ENCODE peak calls at places on chromosomes 3 and 15, in four cellular contexts. One of them, this sample, is unnamed. For H3K4me1, the result is how much of the 10 kb centered on the place peaks cover.

GRCh38 chr3:42822828-42823227 is 13.6 kb downstream of the ACKR2 start:
- DNase-seq in H9: no peak
- DNase-seq in IMR-90: peak
- DNase-seq in mesenchymal stem cell: no peak
- DNase-seq in this sample: no peak

GRCh38 chr3:39804951-39805350 is 4.5 kb upstream of the MYRIP start:
- DNase-seq in H9: no peak
- DNase-seq in IMR-90: no peak
- DNase-seq in mesenchymal stem cell: no peak
- DNase-seq in this sample: no peak

GRCh38 chr3:193826126-193826795 is 233.3 kb downstream of the OPA1 start:
- DNase-seq in H9: no peak
- DNase-seq in IMR-90: peak
- DNase-seq in mesenchymal stem cell: peak
- DNase-seq in this sample: no peak

GRCh38 chr15:79073336-79073735 is 17.2 kb downstream of the RASGRF1 start:
- DNase-seq in H9: no peak
- DNase-seq in IMR-90: no peak
- DNase-seq in mesenchymal stem cell: no peak
- DNase-seq in this sample: no peak

GRCh38 chr15:58227706-58228543 is 89.7 kb downstream of the AQP9 start:
- DNase-seq in H9: peak
- DNase-seq in IMR-90: peak
- DNase-seq in mesenchymal stem cell: peak
- DNase-seq in this sample: peak

GRCh38 chr3:81419196-81419595 is 342.2 kb downstream of the GBE1 start:
- DNase-seq in H9: no peak
- DNase-seq in IMR-90: peak
- DNase-seq in mesenchymal stem cell: peak
- DNase-seq in this sample: no peak

GRCh38 chr3:38560996-38561717 is 65.0 kb downstream of the EXOG start:
- DNase-seq in H9: peak
- DNase-seq in IMR-90: no peak
- DNase-seq in mesenchymal stem cell: no peak
- DNase-seq in this sample: no peak

GRCh38 chr3:80997622-80998021 is 763.8 kb downstream of the GBE1 start:
- DNase-seq in H9: no peak
- DNase-seq in IMR-90: no peak
- DNase-seq in mesenchymal stem cell: no peak
- DNase-seq in this sample: no peak

GRCh38 chr3:185658504-185658912 is 72.4 kb downstream of the SENP2 start:
- DNase-seq in H9: no peak
- DNase-seq in IMR-90: peak
- DNase-seq in mesenchymal stem cell: peak
- DNase-seq in this sample: no peak

GRCh38 chr3:38626171-38626570 is 23.3 kb downstream of the SCN5A start:
- DNase-seq in H9: no peak
- DNase-seq in IMR-90: no peak
- DNase-seq in mesenchymal stem cell: no peak
- DNase-seq in this sample: no peak

GRCh38 chr3:178048768-178049167 is 487.5 kb upstream of the KCNMB2 start:
- DNase-seq in H9: no peak
- DNase-seq in IMR-90: peak
- DNase-seq in mesenchymal stem cell: no peak
- DNase-seq in this sample: no peak

GRCh38 chr15:42784705-42785104 is 47.8 kb upstream of the CDAN1 start:
- DNase-seq in H9: no peak
- DNase-seq in IMR-90: no peak
- DNase-seq in mesenchymal stem cell: no peak
- DNase-seq in this sample: no peak

GRCh38 chr15:58383876-58384275 is 47.9 kb upstream of the LIPC start:
- DNase-seq in H9: peak
- DNase-seq in IMR-90: no peak
- DNase-seq in mesenchymal stem cell: no peak
- DNase-seq in this sample: no peak

GRCh38 chr3:48694610-48695051 is 8.9 kb upstream of the NCKIPSD start:
- DNase-seq in H9: no peak
- DNase-seq in IMR-90: peak
- DNase-seq in mesenchymal stem cell: peak
- DNase-seq in this sample: peak

GRCh38 chr15:100810229-100810628 is 69.4 kb upstream of the ALDH1A3 start:
- DNase-seq in H9: no peak
- DNase-seq in IMR-90: no peak
- DNase-seq in mesenchymal stem cell: no peak
- DNase-seq in this sample: no peak

GRCh38 chr15:101389362-101389761 is 94.3 kb upstream of the SNRPA1 start:
- DNase-seq in H9: no peak
- DNase-seq in IMR-90: no peak
- DNase-seq in mesenchymal stem cell: no peak
- DNase-seq in this sample: no peak

GRCh38 chr3:38610436-38610835 is 39.1 kb downstream of the SCN5A start:
- DNase-seq in H9: no peak
- DNase-seq in IMR-90: no peak
- DNase-seq in mesenchymal stem cell: no peak
- DNase-seq in this sample: no peak

GRCh38 chr3:56851966-56852884 is 50.5 kb upstream of the ARHGEF3 start:
- DNase-seq in H9: no peak
- DNase-seq in IMR-90: no peak
- DNase-seq in mesenchymal stem cell: peak
- DNase-seq in this sample: no peak

GRCh38 chr3:179015551-179016020 is 56.0 kb downstream of the ZMAT3 start:
- DNase-seq in H9: no peak
- DNase-seq in IMR-90: peak
- DNase-seq in mesenchymal stem cell: peak
- DNase-seq in this sample: peak

GRCh38 chr3:106006001-106006400 is 137.2 kb upstream of the CBLB start:
- DNase-seq in H9: no peak
- DNase-seq in IMR-90: peak
- DNase-seq in mesenchymal stem cell: peak
- DNase-seq in this sample: no peak

GRCh38 chr3:133991637-133992036 is 38.1 kb downstream of the SLCO2A1 start:
- DNase-seq in H9: peak
- DNase-seq in IMR-90: no peak
- DNase-seq in mesenchymal stem cell: no peak
- DNase-seq in this sample: no peak

GRCh38 chr3:72888546-72889309 is 882 bp downstream of the GXYLT2 start:
- DNase-seq in H9: peak
- DNase-seq in IMR-90: peak
- DNase-seq in mesenchymal stem cell: peak
- DNase-seq in this sample: peak

GRCh38 chr15:99958426-99959097 is 225.3 kb upstream of the LYSMD4 start:
- DNase-seq in H9: no peak
- DNase-seq in IMR-90: no peak
- DNase-seq in mesenchymal stem cell: no peak
- DNase-seq in this sample: no peak

GRCh38 chr15:74866090-74866489 is 7.1 kb downstream of the SCAMP2 start:
- DNase-seq in H9: no peak
- DNase-seq in IMR-90: peak
- DNase-seq in mesenchymal stem cell: peak
- DNase-seq in this sample: no peak

GRCh38 chr3:157542711-157543485 is 39.7 kb upstream of the VEPH1 start:
- DNase-seq in H9: peak
- DNase-seq in IMR-90: peak
- DNase-seq in mesenchymal stem cell: peak
- DNase-seq in this sample: peak

GRCh38 chr3:189563841-189564563 is 67.2 kb upstream of the TP63 start:
- DNase-seq in H9: no peak
- DNase-seq in IMR-90: peak
- DNase-seq in mesenchymal stem cell: peak
- DNase-seq in this sample: no peak

GRCh38 chr3:11482024-11482423 is 161.7 kb downstream of the VGLL4 start:
- DNase-seq in H9: no peak
- DNase-seq in IMR-90: peak
- DNase-seq in mesenchymal stem cell: no peak
- DNase-seq in this sample: no peak

GRCh38 chr3:13879946-13880810 is at the start of gene WNT7A:
- DNase-seq in H9: peak
- DNase-seq in IMR-90: no peak
- DNase-seq in mesenchymal stem cell: no peak
- DNase-seq in this sample: peak

GRCh38 chr3:63479661-63480035 is 172.8 kb upstream of the SNTN start:
- DNase-seq in H9: no peak
- DNase-seq in IMR-90: no peak
- DNase-seq in mesenchymal stem cell: no peak
- DNase-seq in this sample: no peak

GRCh38 chr3:339346-339745 is 142.8 kb downstream of the CHL1 start:
- DNase-seq in H9: no peak
- DNase-seq in IMR-90: no peak
- DNase-seq in mesenchymal stem cell: no peak
- DNase-seq in this sample: no peak

GRCh38 chr15:52485290-52485689 is 43.4 kb downstream of the MYO5A start:
- DNase-seq in H9: no peak
- DNase-seq in IMR-90: no peak
- DNase-seq in mesenchymal stem cell: no peak
- DNase-seq in this sample: no peak

GRCh38 chr15:41557673-41558399 is 1.2 kb upstream of the TYRO3 start:
- DNase-seq in H9: peak
- DNase-seq in IMR-90: peak
- DNase-seq in mesenchymal stem cell: peak
- DNase-seq in this sample: peak

GRCh38 chr3:25782938-25783660 is at the start of gene NGLY1:
- DNase-seq in H9: peak
- DNase-seq in IMR-90: peak
- DNase-seq in mesenchymal stem cell: peak
- DNase-seq in this sample: peak

GRCh38 chr3:25781758-25782594 is 1.3 kb downstream of the NGLY1 start:
- DNase-seq in H9: no peak
- DNase-seq in IMR-90: no peak
- DNase-seq in mesenchymal stem cell: no peak
- DNase-seq in this sample: no peak

GRCh38 chr3:25784971-25785370 is 1.7 kb upstream of the NGLY1 start:
- DNase-seq in H9: no peak
- DNase-seq in IMR-90: no peak
- DNase-seq in mesenchymal stem cell: no peak
- DNase-seq in this sample: no peak

GRCh38 chr3:25782636-25782937 is 656 bp downstream of the NGLY1 start:
- DNase-seq in H9: no peak
- DNase-seq in IMR-90: no peak
- DNase-seq in mesenchymal stem cell: no peak
- DNase-seq in this sample: no peak

DNA sequence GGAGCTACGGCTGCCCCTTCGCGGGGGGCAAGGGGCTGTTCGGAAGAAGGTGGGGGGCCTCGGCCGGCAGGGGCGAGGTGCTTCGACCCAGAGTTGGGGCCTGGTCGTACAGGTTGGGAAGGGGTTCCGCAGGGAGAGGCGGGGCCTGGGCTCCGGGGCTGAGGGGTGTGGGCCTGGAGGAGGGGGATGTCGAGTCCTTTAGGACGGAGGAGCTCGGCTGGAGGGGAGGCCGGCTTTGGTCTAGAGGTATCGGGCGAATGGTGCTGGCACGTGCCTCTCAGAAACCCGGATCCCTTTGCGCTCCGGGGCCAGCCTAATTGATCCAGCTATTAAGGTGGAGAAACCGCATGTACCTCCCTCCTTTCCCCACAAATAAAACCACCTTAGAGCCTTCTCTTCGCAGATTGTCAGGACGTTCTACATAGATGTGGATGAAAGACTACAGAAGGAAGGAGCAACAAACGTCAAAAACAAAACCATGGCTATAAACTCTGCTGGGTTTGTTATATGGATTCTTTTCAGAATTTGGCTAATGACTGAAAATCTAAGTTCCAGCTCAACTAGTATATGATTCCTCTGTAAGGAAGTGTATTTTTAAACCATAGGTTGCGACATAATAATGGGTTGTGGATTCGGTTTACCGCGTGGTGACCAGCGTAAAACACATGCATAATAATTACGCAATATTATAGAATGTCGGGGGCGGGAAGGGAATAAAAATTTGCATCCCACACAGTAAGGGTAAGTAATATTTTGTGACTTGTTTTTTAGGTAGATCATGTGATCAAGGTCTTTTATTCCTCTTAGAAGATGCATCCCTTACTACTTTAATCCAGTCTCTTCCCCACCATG is 644 bp upstream of the NGLY1 start:
- DNase-seq in H9: peak
- DNase-seq in IMR-90: peak
- DNase-seq in mesenchymal stem cell: peak
- DNase-seq in this sample: peak
- H2BK5ac ChIP-seq in H9: no peak
- H2BK5ac ChIP-seq in IMR-90: peak
- H2BK5ac ChIP-seq in mesenchymal stem cell: no peak
- H2BK5ac ChIP-seq in this sample: no peak

GRCh38 chr15:63819645-63820044 is 14.1 kb downstream of the HERC1 start:
- DNase-seq in H9: no peak
- DNase-seq in IMR-90: no peak
- DNase-seq in mesenchymal stem cell: no peak
- DNase-seq in this sample: no peak
- H3K4me1 ChIP-seq in H9: under half
- H3K4me1 ChIP-seq in IMR-90: under half
- H3K4me1 ChIP-seq in mesenchymal stem cell: under half
- H3K4me1 ChIP-seq in this sample: under half

GRCh38 chr3:187318819-187319616 is 27.5 kb upstream of the MASP1 start:
- DNase-seq in H9: peak
- DNase-seq in IMR-90: peak
- DNase-seq in mesenchymal stem cell: peak
- DNase-seq in this sample: peak

GRCh38 chr3:187315872-187316271 is 24.3 kb upstream of the MASP1 start:
- DNase-seq in H9: no peak
- DNase-seq in IMR-90: no peak
- DNase-seq in mesenchymal stem cell: no peak
- DNase-seq in this sample: no peak

GRCh38 chr3:187321766-187322165 is 30.2 kb upstream of the MASP1 start:
- DNase-seq in H9: no peak
- DNase-seq in IMR-90: no peak
- DNase-seq in mesenchymal stem cell: no peak
- DNase-seq in this sample: no peak

GRCh38 chr3:187314176-187314575 is 22.6 kb upstream of the MASP1 start:
- DNase-seq in H9: no peak
- DNase-seq in IMR-90: no peak
- DNase-seq in mesenchymal stem cell: no peak
- DNase-seq in this sample: no peak

DNA sequence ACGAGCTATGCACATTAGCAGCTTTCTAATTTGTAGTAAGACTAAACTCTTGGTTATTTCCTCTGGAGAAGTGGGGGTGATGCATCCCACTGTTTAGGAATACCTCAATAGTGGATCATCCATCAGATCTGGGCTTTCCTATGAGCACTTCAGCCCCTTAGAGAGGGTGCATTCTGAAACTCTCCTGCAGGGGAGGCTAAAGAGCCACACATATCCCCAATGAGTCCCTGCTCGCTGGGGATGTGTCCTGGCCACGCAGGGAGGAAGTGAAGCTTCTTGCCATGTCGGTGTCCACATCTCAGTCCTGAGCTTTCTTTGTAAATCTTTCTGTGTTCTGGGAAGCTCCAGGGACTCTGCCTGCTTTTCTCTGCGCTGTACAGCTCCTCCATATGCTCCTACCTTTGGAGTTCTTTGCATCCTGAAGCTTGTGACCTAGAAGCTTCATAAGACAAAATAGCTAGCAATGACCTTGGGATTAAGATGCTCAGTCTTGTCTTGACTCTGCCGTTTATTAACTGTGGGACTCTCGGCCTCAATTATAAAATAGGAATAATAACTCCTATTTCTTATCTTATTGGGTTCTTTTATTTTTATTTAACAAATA is 28.3 kb upstream of the MASP1 start:
- DNase-seq in H9: peak
- DNase-seq in IMR-90: peak
- DNase-seq in mesenchymal stem cell: peak
- DNase-seq in this sample: peak
- H2BK5ac ChIP-seq in H9: no peak
- H2BK5ac ChIP-seq in IMR-90: no peak
- H2BK5ac ChIP-seq in mesenchymal stem cell: no peak
- H2BK5ac ChIP-seq in this sample: no peak

GRCh38 chr3:71011565-71012287 is 571.8 kb downstream of the FOXP1 start:
- DNase-seq in H9: no peak
- DNase-seq in IMR-90: peak
- DNase-seq in mesenchymal stem cell: peak
- DNase-seq in this sample: no peak
- H3K4me1 ChIP-seq in H9: under half
- H3K4me1 ChIP-seq in IMR-90: under half
- H3K4me1 ChIP-seq in mesenchymal stem cell: under half
- H3K4me1 ChIP-seq in this sample: under half